ENCODE peak calls at places on chromosomes 7 and 10, in four cellular contexts. M is H1, K is K562, Y is HepG2. H is an unnamed sample.

GRCh38 chr7:12785473-12785872 is 98.0 kb downstream of the ARL4A start:
- DNase-seq in M (no peak), K (no peak), Y (no peak), H (no peak)

GRCh38 chr7:29350351-29350750 is 155.8 kb downstream of the CHN2 start:
- DNase-seq in M (no peak), K (no peak), Y (no peak), H (no peak)

GRCh38 chr7:28804990-28805389 is 153.1 kb downstream of the TRIL start:
- DNase-seq in M (no peak), K (no peak), Y (no peak), H (no peak)

GRCh38 chr7:90661290-90662151 is 65.4 kb downstream of the CDK14 start:
- DNase-seq in M (no peak), K (no peak), Y (no peak), H (no peak)

GRCh38 chr7:84204655-84205054 is 10.1 kb upstream of the SEMA3A start:
- DNase-seq in M (no peak), K (no peak), Y (no peak), H (no peak)

GRCh38 chr10:24958701-24959392 is 6.4 kb upstream of the PRTFDC1 start:
- DNase-seq in M (no peak), K (peak), Y (no peak), H (no peak)

GRCh38 chr7:78178319-78178718 is 379.7 kb downstream of the PHTF2 start:
- DNase-seq in M (no peak), K (no peak), Y (no peak), H (no peak)

GRCh38 chr7:30738026-30738915 is 13.7 kb upstream of the INMT start:
- DNase-seq in M (no peak), K (no peak), Y (no peak), H (no peak)

GRCh38 chr7:45000096-45001032 is at the start of gene CCM2:
- DNase-seq in M (no peak), K (no peak), Y (no peak), H (no peak)

GRCh38 chr10:59553127-59553649 is 156.5 kb downstream of the SLC16A9 start:
- DNase-seq in M (no peak), K (no peak), Y (no peak), H (no peak)

GRCh38 chr10:116833986-116834760 is 15.1 kb upstream of the ENO4 start:
- DNase-seq in M (no peak), K (no peak), Y (no peak), H (no peak)

GRCh38 chr7:12802070-12802469 is 114.6 kb downstream of the ARL4A start:
- DNase-seq in M (no peak), K (no peak), Y (no peak), H (peak)

GRCh38 chr7:74581916-74582440 is 75.5 kb upstream of the GTF2I start:
- DNase-seq in M (no peak), K (no peak), Y (no peak), H (no peak)

GRCh38 chr10:48285710-48286109 is 11.2 kb upstream of the FRMPD2 start:
- DNase-seq in M (no peak), K (no peak), Y (no peak), H (no peak)

GRCh38 chr10:28382520-28383269 is 79.8 kb upstream of the MPP7 start:
- DNase-seq in M (no peak), K (no peak), Y (no peak), H (no peak)

GRCh38 chr7:44382459-44383300 is 57.3 kb upstream of the CAMK2B start:
- DNase-seq in M (peak), K (no peak), Y (no peak), H (no peak)

GRCh38 chr7:147088916-147089315 is 972.3 kb downstream of the CNTNAP2 start:
- DNase-seq in M (no peak), K (no peak), Y (no peak), H (no peak)

GRCh38 chr10:79020605-79021004 is 48.2 kb upstream of the ZMIZ1 start:
- DNase-seq in M (no peak), K (no peak), Y (no peak), H (no peak)

GRCh38 chr10:96025566-96025965 is 17.8 kb upstream of the CCNJ start:
- DNase-seq in M (peak), K (peak), Y (peak), H (peak)
- TF ChIP-seq SRF in M (no peak), K (no peak), Y (no peak), H (no peak)

DNA sequence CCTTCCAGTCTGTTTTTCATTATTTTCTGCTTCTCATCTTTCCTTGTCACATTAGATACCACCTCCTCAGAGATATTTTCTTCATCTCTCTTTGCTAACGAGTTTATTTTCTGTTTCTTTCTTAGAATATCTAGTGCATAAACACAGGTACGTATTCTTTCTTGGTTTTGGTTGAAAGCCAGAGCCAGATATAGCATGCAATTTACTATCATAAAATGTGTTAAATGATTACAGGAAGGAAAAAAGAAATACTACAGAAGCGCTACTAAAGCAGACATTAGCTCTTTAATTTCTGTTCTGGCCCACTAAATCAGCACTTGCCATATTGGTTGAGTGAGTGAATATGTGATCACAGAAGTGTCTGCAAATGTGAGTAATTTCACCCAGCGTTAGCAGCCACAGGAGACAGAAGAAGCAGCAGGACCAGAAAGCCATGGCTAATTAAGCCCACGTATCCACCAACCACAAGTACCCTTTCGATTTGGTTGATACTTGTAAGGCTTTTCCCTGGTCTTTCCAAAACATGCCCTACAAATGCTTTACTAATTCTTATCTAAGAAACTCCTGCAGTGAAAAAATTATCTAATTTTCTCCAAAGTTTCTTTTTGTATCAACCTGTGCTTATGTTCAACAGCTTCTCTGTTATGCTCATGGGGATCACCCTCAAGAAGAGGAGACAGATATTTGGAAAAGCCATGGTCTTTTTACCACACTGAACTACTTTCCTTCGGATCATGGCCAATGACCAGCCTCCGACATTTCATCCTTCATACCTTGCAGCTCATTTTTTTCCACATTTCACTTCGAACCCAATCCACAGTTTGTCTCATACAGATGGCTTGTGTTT is 23.1 kb upstream of the MACC1 start:
- DNase-seq in M (no peak), K (no peak), Y (no peak), H (no peak)
- TF ChIP-seq FOSL1 in M (no peak), K (no peak), Y (no peak), H (no peak)

GRCh38 chr10:21634599-21635365 is 100.8 kb downstream of the MLLT10 start:
- DNase-seq in M (no peak), K (no peak), Y (no peak), H (no peak)
- TF ChIP-seq SRF in M (no peak), K (no peak), Y (no peak), H (no peak)

GRCh38 chr10:11808808-11809207 is 14.3 kb upstream of the PROSER2 start:
- DNase-seq in M (no peak), K (no peak), Y (no peak), H (no peak)

GRCh38 chr10:11806706-11807105 is 16.4 kb upstream of the PROSER2 start:
- DNase-seq in M (no peak), K (no peak), Y (no peak), H (no peak)

GRCh38 chr10:11813177-11813576 is 10.0 kb upstream of the PROSER2 start:
- DNase-seq in M (no peak), K (no peak), Y (no peak), H (no peak)

GRCh38 chr10:11813855-11814557 is 9.2 kb upstream of the PROSER2 start:
- DNase-seq in M (no peak), K (no peak), Y (no peak), H (no peak)

DNA sequence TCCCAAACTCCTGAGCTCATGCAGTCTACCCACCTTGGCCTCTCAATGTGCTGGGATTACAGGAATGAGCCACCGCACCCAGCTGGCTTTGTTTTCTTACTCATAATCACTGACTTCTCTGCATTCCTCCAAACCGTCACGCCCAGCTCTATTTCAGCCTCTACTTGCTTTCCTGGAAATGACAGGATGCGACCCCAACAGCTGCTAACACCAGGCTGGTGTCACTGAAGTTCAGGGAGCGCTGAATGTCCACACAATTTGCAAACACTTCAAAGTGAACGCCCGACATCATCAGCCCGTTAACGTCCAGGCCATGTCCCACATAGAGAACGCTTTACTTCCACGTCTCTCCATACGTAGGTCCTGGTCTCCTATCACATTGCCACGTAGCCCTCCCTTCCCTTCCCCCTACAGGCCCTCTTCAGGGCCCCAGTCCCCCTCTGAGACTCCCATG is 12.8 kb upstream of the PROSER2 start:
- DNase-seq in M (no peak), K (no peak), Y (peak), H (no peak)
- TF ChIP-seq FOSL1 in M (no peak), K (no peak), Y (no peak), H (no peak)

GRCh38 chr10:103609231-103610082 is 116.0 kb downstream of the NEURL1 start:
- DNase-seq in M (no peak), K (no peak), Y (no peak), H (no peak)
- TF ChIP-seq SRF in M (no peak), K (no peak), Y (no peak), H (no peak)

GRCh38 chr7:66939325-66939724 is 18.3 kb downstream of the TMEM248 start:
- DNase-seq in M (no peak), K (no peak), Y (no peak), H (no peak)
- TF ChIP-seq FOSL1 in M (no peak), K (no peak), Y (no peak), H (no peak)

GRCh38 chr7:131587315-131587923 is 31.0 kb upstream of the PODXL start:
- DNase-seq in M (no peak), K (no peak), Y (no peak), H (no peak)

GRCh38 chr7:131586759-131587158 is 30.3 kb upstream of the PODXL start:
- DNase-seq in M (no peak), K (no peak), Y (no peak), H (no peak)

GRCh38 chr7:131581241-131582157 is 25.1 kb upstream of the PODXL start:
- DNase-seq in M (peak), K (no peak), Y (no peak), H (no peak)

GRCh38 chr7:131583430-131583829 is 27.0 kb upstream of the PODXL start:
- DNase-seq in M (no peak), K (no peak), Y (no peak), H (no peak)

DNA sequence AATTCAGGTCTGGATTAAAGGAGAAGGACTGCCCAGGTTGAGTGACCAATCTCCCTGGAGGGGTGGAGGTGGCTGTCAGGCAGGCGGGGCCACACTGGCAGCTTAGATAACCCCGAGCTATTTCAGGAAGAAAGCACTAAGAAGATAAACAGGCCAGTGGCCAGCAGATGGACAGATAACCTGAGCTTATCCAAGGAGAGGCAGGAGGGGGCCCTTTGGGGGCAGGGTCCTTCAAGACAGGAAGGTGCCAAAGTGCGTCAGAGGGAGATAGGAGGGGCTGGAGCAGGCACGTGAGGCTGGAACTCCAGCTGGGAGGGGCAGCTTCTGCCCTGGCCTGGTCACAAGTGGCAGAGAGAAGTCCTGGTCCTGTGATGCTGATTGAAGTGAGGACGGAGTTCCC is 29.8 kb upstream of the PODXL start:
- DNase-seq in M (no peak), K (peak), Y (no peak), H (no peak)
- TF ChIP-seq SRF in M (no peak), K (peak), Y (no peak), H (no peak)

GRCh38 chr10:130329792-130330191 is 193.6 kb downstream of the GLRX3 start:
- DNase-seq in M (no peak), K (no peak), Y (no peak), H (no peak)
- TF ChIP-seq FOSL1 in M (no peak), K (no peak), Y (no peak), H (no peak)

H was measured in HCT116.